ENCODE peak calls at places on chromosomes 7 and 10, in six cellular contexts. H, F, N, O, X and J are unnamed samples.

GRCh38 chr10:51910596-51910995 is 211.2 kb upstream of the CSTF2T start:
- DNase-seq in H (no peak), F (no peak), N (no peak), O (no peak), X (no peak), J (no peak)

GRCh38 chr7:86600506-86601290 is 43.0 kb upstream of the GRM3 start:
- DNase-seq in H (no peak), F (no peak), N (no peak), O (no peak), X (no peak), J (no peak)

GRCh38 chr7:7737674-7738073 is 19.3 kb upstream of the RPA3 start:
- DNase-seq in H (no peak), F (no peak), N (no peak), O (peak; percentile 9), X (no peak), J (no peak)

GRCh38 chr10:44010873-44011602 is 362.4 kb upstream of the ZNF32 start:
- DNase-seq in H (no peak), F (peak; percentile 36), N (peak; percentile 80), O (no peak), X (no peak), J (no peak)

GRCh38 chr10:22714524-22715289 is at the start of gene PIP4K2A:
- DNase-seq in H (peak; percentile 86), F (peak; percentile 46), N (no peak), O (peak; percentile 59), X (peak; percentile 59), J (peak; percentile 86)

GRCh38 chr10:116809528-116810500 is 39.5 kb upstream of the ENO4 start:
- DNase-seq in H (peak; percentile 19), F (no peak), N (no peak), O (peak; percentile 48), X (no peak), J (no peak)

GRCh38 chr10:69880301-69881081 is 78.8 kb downstream of the COL13A1 start:
- DNase-seq in H (no peak), F (no peak), N (no peak), O (no peak), X (no peak), J (no peak)

GRCh38 chr7:99829520-99830160 is 1.8 kb downstream of the CYP3A43 start:
- DNase-seq in H (no peak), F (no peak), N (peak; percentile 23), O (no peak), X (no peak), J (no peak)

GRCh38 chr7:90709501-90710465 is 113.7 kb downstream of the CDK14 start:
- DNase-seq in H (peak; percentile 67), F (peak; percentile 68), N (no peak), O (no peak), X (peak; percentile 74), J (peak; percentile 62)

GRCh38 chr7:90710466-90710850 is 114.3 kb downstream of the CDK14 start:
- DNase-seq in H (no peak), F (no peak), N (no peak), O (no peak), X (no peak), J (no peak)

GRCh38 chr7:90705391-90706066 is 109.4 kb downstream of the CDK14 start:
- DNase-seq in H (no peak), F (no peak), N (no peak), O (no peak), X (no peak), J (no peak)

GRCh38 chr7:90706067-90706716 is 110.1 kb downstream of the CDK14 start:
- DNase-seq in H (no peak), F (peak; percentile 41), N (no peak), O (no peak), X (peak; percentile 46), J (no peak)

DNA sequence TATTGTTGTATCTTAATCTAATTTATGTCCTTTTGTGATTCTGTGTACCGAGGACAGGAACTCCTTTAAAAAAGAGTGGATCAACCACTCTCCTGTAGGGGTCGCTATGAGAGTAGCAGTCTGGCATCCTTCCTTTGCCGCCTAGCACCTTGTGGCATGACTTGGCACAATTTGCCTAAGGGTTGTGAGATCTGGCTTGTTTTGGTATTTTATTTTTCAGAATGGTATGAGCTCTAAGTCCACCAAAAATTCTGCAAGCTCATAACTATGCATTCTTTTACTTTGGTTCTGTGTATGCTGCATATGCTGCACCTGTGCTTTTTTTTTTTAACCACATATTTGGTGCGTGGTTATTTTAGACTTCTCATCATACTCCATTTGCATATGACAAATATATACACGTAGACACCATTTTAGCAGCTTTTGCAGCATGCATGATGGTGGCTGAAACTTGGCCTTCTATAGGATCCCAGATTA is 112.8 kb downstream of the CDK14 start:
- DNase-seq in H (peak; percentile 41), F (peak; percentile 19), N (peak; percentile 67), O (peak; percentile 41), X (no peak), J (peak; percentile 42)
- TF ChIP-seq CTCF in H (peak; percentile 61), F (peak; percentile 57), N (peak; percentile 93), O (no peak), X (peak; percentile 64), J (peak; percentile 68)

DNA sequence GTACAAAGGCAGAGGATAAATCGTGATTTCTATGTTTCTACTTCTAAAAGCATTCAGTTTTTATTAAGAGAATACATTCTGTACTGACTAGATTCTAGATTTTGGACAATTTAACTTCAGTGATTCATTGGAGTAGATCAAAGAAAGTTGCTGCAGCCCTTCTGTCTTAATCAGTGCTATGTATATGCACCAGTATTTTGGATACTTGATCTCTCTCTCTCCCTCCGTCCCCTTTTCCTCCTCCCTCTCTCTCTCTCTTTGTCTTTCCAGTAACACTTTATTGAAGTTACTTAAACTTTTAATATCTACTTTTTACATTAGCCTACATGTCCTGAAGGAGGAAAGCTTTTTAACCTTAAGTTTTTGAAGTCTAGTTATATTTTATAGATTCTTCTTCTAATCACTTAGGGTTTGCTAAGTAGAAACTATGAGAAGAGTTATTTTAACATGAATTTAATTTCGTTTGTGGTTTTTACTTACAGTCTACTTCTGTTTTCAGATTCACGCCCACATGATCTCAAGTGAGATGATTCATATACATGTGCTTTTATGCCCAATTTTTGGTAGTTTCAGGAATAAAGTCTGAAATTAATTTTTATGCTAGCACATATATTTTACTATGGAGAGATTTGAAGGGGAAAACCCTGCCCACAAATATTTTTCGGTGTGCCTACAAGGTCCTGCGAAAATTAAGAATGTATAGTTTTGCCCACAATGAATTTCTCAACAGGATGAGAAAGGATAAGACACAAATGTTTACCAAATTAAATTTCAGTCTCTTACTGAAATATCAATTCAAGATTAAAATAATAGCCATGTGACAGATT is 9.1 kb downstream of the MDFIC start:
- DNase-seq in H (peak; percentile 54), F (peak; percentile 81), N (no peak), O (no peak), X (peak; percentile 52), J (peak; percentile 45)
- H3K4me3 ChIP-seq in H (no peak overlapping the region), F (peak overlapping the region; percentile 38), N (peak overlapping the region; percentile 62), O (no peak overlapping the region), X (no peak overlapping the region), J (no peak overlapping the region)

DNA sequence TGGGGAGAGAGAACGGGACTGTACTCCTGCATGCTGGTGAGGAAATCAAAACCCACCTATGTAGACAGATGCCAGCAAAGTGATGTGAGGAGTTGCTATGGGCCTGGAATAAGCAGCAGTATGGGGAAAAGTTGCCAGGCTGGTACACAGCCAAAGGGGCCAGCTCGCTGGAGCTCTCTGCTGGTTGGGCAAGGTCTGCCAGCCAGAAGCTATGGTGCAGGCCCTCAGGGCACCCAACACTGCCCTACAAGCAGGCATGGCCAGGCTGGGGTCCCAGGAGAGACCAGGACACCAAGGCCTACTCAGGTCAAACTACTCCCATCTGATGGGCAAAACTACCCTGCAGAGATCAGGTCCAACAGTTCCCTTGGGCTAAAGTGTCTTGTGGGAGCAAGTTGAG is 916.6 kb downstream of the IPMK start:
- DNase-seq in H (no peak), F (no peak), N (no peak), O (no peak), X (no peak), J (no peak)
- TF ChIP-seq CTCF in H (no peak), F (no peak), N (no peak), O (no peak), X (no peak), J (no peak)

DNA sequence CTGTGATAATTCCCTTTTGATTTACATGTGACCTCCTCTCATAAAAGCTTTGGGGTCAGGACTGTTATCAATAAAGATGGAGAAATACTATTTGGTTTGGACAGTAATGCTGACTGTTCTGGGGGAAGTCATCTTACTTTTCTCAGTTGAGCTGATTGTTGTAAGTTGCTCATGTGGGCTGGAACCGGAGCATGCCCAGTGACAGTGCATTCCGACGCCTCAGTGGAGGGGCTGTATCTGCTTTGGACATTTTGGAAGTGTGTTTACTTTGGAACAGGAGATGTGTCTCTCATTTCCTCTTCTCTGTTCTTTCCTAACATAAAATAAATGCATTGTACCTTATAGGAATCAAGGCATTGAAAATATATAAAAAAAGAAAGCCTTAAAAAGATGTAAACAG is 30.1 kb downstream of the RBM33 start:
- DNase-seq in H (peak; percentile 56), F (no peak), N (no peak), O (no peak), X (no peak), J (peak; percentile 38)
- H3K4me3 ChIP-seq in H (no peak overlapping the region), F (no peak overlapping the region), N (no peak overlapping the region), O (no peak overlapping the region), X (no peak overlapping the region), J (no peak overlapping the region)

DNA sequence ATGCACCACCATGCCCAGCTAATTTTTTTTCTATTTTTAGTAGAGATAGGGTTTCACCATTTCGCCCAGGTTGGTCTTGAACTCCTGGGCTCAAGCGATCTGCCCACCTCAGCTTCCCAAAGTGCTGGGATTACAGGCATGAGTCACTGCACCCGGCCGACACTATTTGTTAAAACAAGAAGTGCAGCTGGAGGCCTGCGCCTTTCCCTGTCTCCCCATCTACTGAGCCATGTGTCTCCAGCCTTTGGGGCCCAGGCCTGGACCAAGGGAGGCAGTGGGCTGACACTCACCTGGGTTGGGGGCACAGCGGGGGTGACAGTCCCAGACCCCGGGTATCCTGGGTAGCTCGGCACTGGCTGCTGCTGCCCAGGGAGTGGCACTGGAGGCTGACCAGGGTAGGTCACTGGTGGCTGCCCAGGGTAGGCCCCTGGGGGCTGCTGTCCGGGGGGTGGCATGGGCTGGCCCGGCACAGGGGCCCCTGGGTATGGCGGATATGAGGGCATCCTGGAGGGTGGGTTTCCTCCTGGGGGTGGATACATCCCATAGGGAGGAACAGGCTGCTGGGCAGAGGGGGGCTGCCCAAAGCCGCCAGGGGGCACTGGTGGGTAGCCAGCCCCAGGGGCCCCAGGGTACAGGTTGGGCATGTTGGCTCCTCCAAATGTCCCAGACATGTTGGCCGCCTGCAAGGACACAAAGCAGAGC is 36.3 kb downstream of the PLAC9 start:
- DNase-seq in H (no peak), F (no peak), N (no peak), O (no peak), X (no peak), J (no peak)
- TF ChIP-seq CTCF in H (peak; percentile 34), F (no peak), N (peak; percentile 49), O (peak; percentile 47), X (peak; percentile 38), J (peak; percentile 17)

GRCh38 chr10:86959737-86960002 is 1.3 kb downstream of the SNCG start:
- DNase-seq in H (no peak), F (no peak), N (no peak), O (no peak), X (no peak), J (no peak)
- H3K4me3 ChIP-seq in H (no peak overlapping the region), F (no peak overlapping the region), N (no peak overlapping the region), O (no peak overlapping the region), X (no peak overlapping the region), J (no peak overlapping the region)